ENCODE peak calls at places on chromosomes 6 and 20, in five cellular contexts. Y is A673, E is endothelial cell, O is psoas muscle, S is GM13976. X is an unnamed sample.

GRCh38 chr6:105855433-105855832 is 230.7 kb upstream of the PRDM1 start:
- DNase-seq in Y (no peak), E (no peak), O (no peak), S (no peak), X (no peak)

GRCh38 chr6:21594427-21595264 is 1.1 kb downstream of the SOX4 start:
- DNase-seq in O (peak; percentile 73), S (peak; percentile 66), Y (peak; percentile 76), E (peak; percentile 38), X (peak; percentile 30)

GRCh38 chr6:35170166-35170565 is 29.0 kb upstream of the TCP11 start:
- DNase-seq in Y (no peak), O (no peak), S (no peak), E (no peak), X (no peak)

GRCh38 chr20:48841861-48842529 is 14.2 kb upstream of the PREX1 start:
- DNase-seq in S (no peak), Y (peak; percentile 64), E (no peak), O (no peak), X (no peak)

GRCh38 chr6:42017021-42017643 is 33.2 kb upstream of the TAF8 start:
- DNase-seq in O (no peak), S (no peak), E (no peak), Y (no peak), X (no peak)

GRCh38 chr20:52313335-52313963 is 121.9 kb upstream of the ZFP64 start:
- DNase-seq in O (no peak), E (peak; percentile 9), S (no peak), Y (peak; percentile 86), X (peak; percentile 14)

GRCh38 chr20:23508449-23508848 is 17.5 kb downstream of the CST8 start:
- DNase-seq in O (no peak), S (no peak), Y (no peak), E (no peak), X (no peak)

GRCh38 chr6:56046576-56046975 is 171.2 kb upstream of the BMP5 start:
- DNase-seq in S (no peak), Y (no peak), O (no peak), E (no peak), X (no peak)

DNA sequence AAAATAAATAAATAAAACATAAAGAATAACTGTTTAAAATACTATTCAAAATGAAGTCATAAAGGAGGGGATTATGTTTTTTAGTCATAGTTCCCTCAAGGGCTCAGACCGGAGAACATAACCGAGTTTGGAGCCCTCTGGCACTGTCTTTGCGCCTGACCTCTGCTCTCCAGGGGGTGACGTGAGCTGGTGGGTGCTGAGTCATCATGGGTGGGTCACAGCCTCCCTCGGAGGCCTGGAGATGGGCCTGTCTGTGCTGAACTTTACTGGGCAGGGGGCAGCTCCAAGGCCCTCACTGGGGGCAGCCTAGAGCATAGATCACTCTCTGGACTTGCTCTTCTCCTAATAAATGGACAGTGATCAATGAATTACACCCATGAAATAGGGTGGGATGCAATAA is 3.1 kb upstream of the MAVS start:
- DNase-seq in Y (no peak), O (no peak), E (no peak), S (no peak), X (no peak)
- TF ChIP-seq CTCF in Y (no peak), O (no peak), E (no peak), S (no peak), X (no peak)

GRCh38 chr20:42938486-42939205 is 251.1 kb downstream of the PTPRT start:
- DNase-seq in E (no peak), O (no peak), S (no peak), Y (no peak), X (no peak)

GRCh38 chr20:42945194-42945593 is 244.5 kb downstream of the PTPRT start:
- DNase-seq in Y (no peak), O (no peak), E (no peak), S (no peak), X (no peak)

GRCh38 chr20:42945595-42945994 is 244.1 kb downstream of the PTPRT start:
- DNase-seq in O (no peak), Y (no peak), E (no peak), S (no peak), X (no peak)

GRCh38 chr20:42936482-42936881 is 253.2 kb downstream of the PTPRT start:
- DNase-seq in Y (no peak), O (no peak), S (no peak), E (no peak), X (no peak)

DNA sequence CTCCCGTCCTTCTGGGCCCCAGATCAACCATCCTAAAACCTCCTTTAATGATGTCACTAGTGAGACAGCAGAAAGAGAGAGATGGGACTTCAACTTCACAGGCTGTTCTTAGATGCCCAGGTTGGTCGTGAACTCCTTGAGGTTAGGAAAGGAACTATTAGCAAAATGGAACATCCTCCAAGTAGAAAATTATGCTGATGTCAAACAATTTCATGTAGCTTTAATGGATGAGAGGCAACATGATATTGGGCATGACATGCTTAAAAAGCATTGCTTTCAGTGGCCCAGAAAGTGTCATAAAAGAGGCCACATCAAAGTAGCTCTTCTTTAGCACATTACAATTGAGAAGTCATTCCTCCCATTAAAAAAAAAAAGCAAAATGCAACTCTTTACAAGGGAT is 248.1 kb downstream of the PTPRT start:
- DNase-seq in Y (no peak), S (no peak), E (no peak), O (no peak), X (no peak)
- TF ChIP-seq CTCF in Y (no peak), S (no peak), E (no peak), O (no peak), X (no peak)

DNA sequence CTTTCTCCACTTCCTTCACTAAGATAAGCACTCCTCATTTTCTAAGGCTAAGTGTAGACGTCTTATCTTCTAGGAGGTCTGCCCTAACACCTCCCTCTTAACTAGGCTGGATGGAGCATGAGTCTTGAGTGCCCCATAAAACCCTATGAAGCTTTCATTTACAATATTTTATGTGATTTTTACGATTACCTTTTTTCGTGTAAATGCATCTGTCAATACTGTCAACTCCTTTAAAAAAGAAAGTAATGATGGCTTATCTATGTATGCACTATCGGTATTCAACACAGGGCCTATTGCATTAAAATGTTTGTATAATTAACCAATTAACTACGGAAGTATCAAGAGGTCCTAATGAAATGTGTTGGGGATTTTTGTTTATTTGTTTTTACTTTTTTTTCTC is 156.0 kb upstream of the FAM83B start:
- DNase-seq in O (no peak), Y (no peak), E (no peak), S (no peak), X (no peak)
- TF ChIP-seq CTCF in O (no peak), Y (no peak), E (no peak), S (no peak), X (no peak)

DNA sequence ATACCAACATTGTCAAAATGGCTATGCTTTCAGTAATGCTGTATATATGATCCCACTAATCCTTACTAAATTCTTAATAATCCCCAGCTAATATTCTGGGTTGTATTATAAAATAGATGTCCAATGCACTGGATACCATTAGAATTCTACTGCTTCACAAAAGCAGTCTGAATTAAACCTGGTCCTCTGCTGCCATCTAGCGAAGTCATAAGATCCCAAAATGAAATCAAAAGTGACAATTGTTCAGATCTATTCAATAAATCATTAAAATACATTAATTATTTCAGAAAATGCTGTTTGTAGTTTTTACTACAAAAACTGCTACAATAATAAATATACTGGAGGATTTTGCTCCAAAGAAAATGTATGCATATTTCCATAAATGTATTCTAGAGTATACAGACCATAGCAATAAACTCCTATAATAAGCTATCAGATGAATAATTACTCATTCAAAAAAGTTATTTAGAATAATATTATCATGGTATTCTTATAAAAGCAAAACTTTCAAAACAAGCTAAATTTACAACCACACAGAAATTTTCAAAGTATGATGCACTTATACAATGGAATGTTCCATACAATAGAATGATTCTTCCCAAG is 92.6 kb downstream of the RNGTT start:
- DNase-seq in S (peak; percentile 16), O (no peak), Y (peak; percentile 70), E (peak; percentile 30), X (peak; percentile 15)
- TF ChIP-seq CTCF in S (peak; percentile 51), O (peak; percentile 80), Y (peak; percentile 77), E (peak; percentile 53), X (peak; percentile 58)

DNA sequence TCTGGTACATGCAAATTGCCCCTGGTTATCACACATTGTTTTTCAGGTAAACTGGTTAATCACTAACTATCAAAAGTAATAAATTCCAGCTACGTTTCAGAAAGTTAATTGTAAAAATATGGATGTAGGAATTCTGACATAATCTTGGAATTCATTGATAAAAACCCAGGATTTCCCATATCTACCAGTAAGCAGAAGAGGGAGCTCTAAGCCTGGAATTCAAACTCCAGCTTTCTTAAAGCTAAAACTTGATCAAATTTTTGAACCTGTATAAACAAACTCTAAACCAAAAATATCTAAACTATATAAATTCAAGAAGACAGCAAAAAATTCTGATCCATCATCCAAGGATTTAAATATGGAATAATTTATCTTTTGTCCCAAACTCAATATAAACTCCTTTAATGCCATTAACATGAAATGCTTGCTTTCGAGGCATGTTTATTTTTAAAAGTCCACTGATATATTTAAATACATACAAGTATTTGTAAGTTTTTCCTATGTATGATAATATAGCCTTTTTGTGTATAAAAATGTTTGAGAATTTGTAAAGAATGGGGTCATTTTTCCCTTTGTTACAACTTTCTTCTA is 91.5 kb upstream of the RNF217 start:
- DNase-seq in E (no peak), S (no peak), O (no peak), Y (peak; percentile 46), X (no peak)
- TF ChIP-seq CTCF in E (peak; percentile 57), S (peak; percentile 15), O (peak; percentile 62), Y (peak; percentile 79), X (peak; percentile 50)

X was measured in glutamatergic neuron.